ENCODE peak calls at places on chromosomes 12 and 14, in ten cellular contexts. One of them, this sample, is unnamed.

GRCh38 chr14:36505892-36506731 is 13.9 kb downstream of the NKX2-1 start:
- DNase-seq in activated naive CD4-positive, alpha-beta T cell treated with anti-CD3 and anti-CD28 coated beads, Interleukin-2, amount 50 U/mL, for 16 hours: no peak
- DNase-seq in AML-193: no peak
- DNase-seq in left ventricle myocardium inferior: no peak
- DNase-seq in upper lobe of right lung: peak; percentile 78
- DNase-seq in lower lobe of right lung: peak; percentile 69
- DNase-seq in tibial artery: no peak
- DNase-seq in AG10803: no peak
- DNase-seq in immature natural killer cell: no peak
- DNase-seq in cardiac muscle cell: peak; percentile 54
- DNase-seq in this sample: no peak

GRCh38 chr14:55976219-55976618 is 142.0 kb upstream of the PELI2 start:
- DNase-seq in activated naive CD4-positive, alpha-beta T cell treated with anti-CD3 and anti-CD28 coated beads, Interleukin-2, amount 50 U/mL, for 16 hours: no peak
- DNase-seq in AML-193: no peak
- DNase-seq in left ventricle myocardium inferior: no peak
- DNase-seq in upper lobe of right lung: no peak
- DNase-seq in lower lobe of right lung: no peak
- DNase-seq in tibial artery: no peak
- DNase-seq in AG10803: no peak
- DNase-seq in immature natural killer cell: no peak
- DNase-seq in cardiac muscle cell: no peak
- DNase-seq in this sample: no peak

GRCh38 chr12:44628180-44628579 is 247.9 kb downstream of the NELL2 start:
- DNase-seq in activated naive CD4-positive, alpha-beta T cell treated with anti-CD3 and anti-CD28 coated beads, Interleukin-2, amount 50 U/mL, for 16 hours: peak; percentile 21
- DNase-seq in AML-193: no peak
- DNase-seq in left ventricle myocardium inferior: no peak
- DNase-seq in upper lobe of right lung: no peak
- DNase-seq in lower lobe of right lung: no peak
- DNase-seq in tibial artery: no peak
- DNase-seq in AG10803: peak; percentile 0
- DNase-seq in immature natural killer cell: no peak
- DNase-seq in cardiac muscle cell: no peak
- DNase-seq in this sample: no peak

GRCh38 chr12:40618621-40619020 is 73.6 kb upstream of the CNTN1 start:
- DNase-seq in activated naive CD4-positive, alpha-beta T cell treated with anti-CD3 and anti-CD28 coated beads, Interleukin-2, amount 50 U/mL, for 16 hours: no peak
- DNase-seq in AML-193: no peak
- DNase-seq in left ventricle myocardium inferior: no peak
- DNase-seq in upper lobe of right lung: no peak
- DNase-seq in lower lobe of right lung: no peak
- DNase-seq in tibial artery: no peak
- DNase-seq in AG10803: peak; percentile 12
- DNase-seq in immature natural killer cell: no peak
- DNase-seq in cardiac muscle cell: no peak
- DNase-seq in this sample: no peak

GRCh38 chr14:75318353-75318752 is 39.7 kb downstream of the FOS start:
- DNase-seq in activated naive CD4-positive, alpha-beta T cell treated with anti-CD3 and anti-CD28 coated beads, Interleukin-2, amount 50 U/mL, for 16 hours: no peak
- DNase-seq in AML-193: no peak
- DNase-seq in left ventricle myocardium inferior: no peak
- DNase-seq in upper lobe of right lung: no peak
- DNase-seq in lower lobe of right lung: no peak
- DNase-seq in tibial artery: no peak
- DNase-seq in AG10803: no peak
- DNase-seq in immature natural killer cell: no peak
- DNase-seq in cardiac muscle cell: no peak
- DNase-seq in this sample: no peak

GRCh38 chr14:75264036-75264435 is 14.6 kb upstream of the FOS start:
- DNase-seq in activated naive CD4-positive, alpha-beta T cell treated with anti-CD3 and anti-CD28 coated beads, Interleukin-2, amount 50 U/mL, for 16 hours: no peak
- DNase-seq in AML-193: no peak
- DNase-seq in left ventricle myocardium inferior: no peak
- DNase-seq in upper lobe of right lung: peak; percentile 26
- DNase-seq in lower lobe of right lung: no peak
- DNase-seq in tibial artery: no peak
- DNase-seq in AG10803: no peak
- DNase-seq in immature natural killer cell: no peak
- DNase-seq in cardiac muscle cell: no peak
- DNase-seq in this sample: no peak

GRCh38 chr14:70791971-70792370 is 17.3 kb downstream of the MAP3K9 start:
- DNase-seq in activated naive CD4-positive, alpha-beta T cell treated with anti-CD3 and anti-CD28 coated beads, Interleukin-2, amount 50 U/mL, for 16 hours: no peak
- DNase-seq in AML-193: no peak
- DNase-seq in left ventricle myocardium inferior: no peak
- DNase-seq in upper lobe of right lung: no peak
- DNase-seq in lower lobe of right lung: no peak
- DNase-seq in tibial artery: no peak
- DNase-seq in AG10803: no peak
- DNase-seq in immature natural killer cell: no peak
- DNase-seq in cardiac muscle cell: no peak
- DNase-seq in this sample: no peak

GRCh38 chr12:109959411-109960093 is 36.6 kb downstream of the GIT2 start:
- DNase-seq in activated naive CD4-positive, alpha-beta T cell treated with anti-CD3 and anti-CD28 coated beads, Interleukin-2, amount 50 U/mL, for 16 hours: no peak
- DNase-seq in AML-193: no peak
- DNase-seq in left ventricle myocardium inferior: no peak
- DNase-seq in upper lobe of right lung: no peak
- DNase-seq in lower lobe of right lung: no peak
- DNase-seq in tibial artery: no peak
- DNase-seq in AG10803: no peak
- DNase-seq in immature natural killer cell: no peak
- DNase-seq in cardiac muscle cell: no peak
- DNase-seq in this sample: no peak

GRCh38 chr12:70255311-70255710 is 12.1 kb downstream of the CNOT2 start:
- DNase-seq in activated naive CD4-positive, alpha-beta T cell treated with anti-CD3 and anti-CD28 coated beads, Interleukin-2, amount 50 U/mL, for 16 hours: no peak
- DNase-seq in AML-193: no peak
- DNase-seq in left ventricle myocardium inferior: no peak
- DNase-seq in upper lobe of right lung: no peak
- DNase-seq in lower lobe of right lung: no peak
- DNase-seq in tibial artery: no peak
- DNase-seq in AG10803: peak; percentile 23
- DNase-seq in immature natural killer cell: no peak
- DNase-seq in cardiac muscle cell: no peak
- DNase-seq in this sample: no peak

GRCh38 chr14:76908834-76909233 is 82.6 kb downstream of the LRRC74A start:
- DNase-seq in activated naive CD4-positive, alpha-beta T cell treated with anti-CD3 and anti-CD28 coated beads, Interleukin-2, amount 50 U/mL, for 16 hours: no peak
- DNase-seq in AML-193: peak; percentile 94
- DNase-seq in left ventricle myocardium inferior: no peak
- DNase-seq in upper lobe of right lung: no peak
- DNase-seq in lower lobe of right lung: peak; percentile 62
- DNase-seq in tibial artery: no peak
- DNase-seq in AG10803: no peak
- DNase-seq in immature natural killer cell: peak; percentile 59
- DNase-seq in cardiac muscle cell: no peak
- DNase-seq in this sample: no peak

GRCh38 chr14:65356327-65356836 is 56.1 kb upstream of the FUT8 start:
- DNase-seq in activated naive CD4-positive, alpha-beta T cell treated with anti-CD3 and anti-CD28 coated beads, Interleukin-2, amount 50 U/mL, for 16 hours: no peak
- DNase-seq in AML-193: no peak
- DNase-seq in left ventricle myocardium inferior: no peak
- DNase-seq in upper lobe of right lung: no peak
- DNase-seq in lower lobe of right lung: no peak
- DNase-seq in tibial artery: no peak
- DNase-seq in AG10803: peak; percentile 74
- DNase-seq in immature natural killer cell: no peak
- DNase-seq in cardiac muscle cell: no peak
- DNase-seq in this sample: peak; percentile 96

GRCh38 chr14:49921401-49921800 is 28.5 kb downstream of the ARF6 start:
- DNase-seq in activated naive CD4-positive, alpha-beta T cell treated with anti-CD3 and anti-CD28 coated beads, Interleukin-2, amount 50 U/mL, for 16 hours: no peak
- DNase-seq in AML-193: no peak
- DNase-seq in left ventricle myocardium inferior: no peak
- DNase-seq in upper lobe of right lung: no peak
- DNase-seq in lower lobe of right lung: no peak
- DNase-seq in tibial artery: no peak
- DNase-seq in AG10803: no peak
- DNase-seq in immature natural killer cell: no peak
- DNase-seq in cardiac muscle cell: no peak
- DNase-seq in this sample: no peak

GRCh38 chr12:74539765-74540526 is 2.3 kb downstream of the ATXN7L3B start:
- DNase-seq in activated naive CD4-positive, alpha-beta T cell treated with anti-CD3 and anti-CD28 coated beads, Interleukin-2, amount 50 U/mL, for 16 hours: no peak
- DNase-seq in AML-193: peak; percentile 33
- DNase-seq in left ventricle myocardium inferior: no peak
- DNase-seq in upper lobe of right lung: no peak
- DNase-seq in lower lobe of right lung: no peak
- DNase-seq in tibial artery: no peak
- DNase-seq in AG10803: no peak
- DNase-seq in immature natural killer cell: peak; percentile 5
- DNase-seq in cardiac muscle cell: peak; percentile 2
- DNase-seq in this sample: no peak

GRCh38 chr12:118136559-118137003 is 657 bp downstream of the PEBP1 start:
- DNase-seq in activated naive CD4-positive, alpha-beta T cell treated with anti-CD3 and anti-CD28 coated beads, Interleukin-2, amount 50 U/mL, for 16 hours: peak; percentile 42
- DNase-seq in AML-193: no peak
- DNase-seq in left ventricle myocardium inferior: peak; percentile 46
- DNase-seq in upper lobe of right lung: peak; percentile 85
- DNase-seq in lower lobe of right lung: peak; percentile 84
- DNase-seq in tibial artery: peak; percentile 60
- DNase-seq in AG10803: peak; percentile 45
- DNase-seq in immature natural killer cell: peak; percentile 9
- DNase-seq in cardiac muscle cell: peak; percentile 42
- DNase-seq in this sample: no peak

GRCh38 chr14:91244501-91244901 is at the start of gene GPR68:
- DNase-seq in activated naive CD4-positive, alpha-beta T cell treated with anti-CD3 and anti-CD28 coated beads, Interleukin-2, amount 50 U/mL, for 16 hours: no peak
- DNase-seq in AML-193: no peak
- DNase-seq in left ventricle myocardium inferior: peak; percentile 58
- DNase-seq in upper lobe of right lung: no peak
- DNase-seq in lower lobe of right lung: no peak
- DNase-seq in tibial artery: peak; percentile 70
- DNase-seq in AG10803: peak; percentile 84
- DNase-seq in immature natural killer cell: no peak
- DNase-seq in cardiac muscle cell: peak; percentile 43
- DNase-seq in this sample: no peak

GRCh38 chr12:117045175-117045997 is 53.8 kb downstream of the TESC start:
- DNase-seq in activated naive CD4-positive, alpha-beta T cell treated with anti-CD3 and anti-CD28 coated beads, Interleukin-2, amount 50 U/mL, for 16 hours: no peak
- DNase-seq in AML-193: no peak
- DNase-seq in left ventricle myocardium inferior: no peak
- DNase-seq in upper lobe of right lung: no peak
- DNase-seq in lower lobe of right lung: no peak
- DNase-seq in tibial artery: no peak
- DNase-seq in AG10803: no peak
- DNase-seq in immature natural killer cell: no peak
- DNase-seq in cardiac muscle cell: no peak
- DNase-seq in this sample: no peak

GRCh38 chr12:63302269-63302940 is 151.4 kb upstream of the AVPR1A start:
- DNase-seq in activated naive CD4-positive, alpha-beta T cell treated with anti-CD3 and anti-CD28 coated beads, Interleukin-2, amount 50 U/mL, for 16 hours: no peak
- DNase-seq in AML-193: no peak
- DNase-seq in left ventricle myocardium inferior: no peak
- DNase-seq in upper lobe of right lung: no peak
- DNase-seq in lower lobe of right lung: no peak
- DNase-seq in tibial artery: no peak
- DNase-seq in AG10803: no peak
- DNase-seq in immature natural killer cell: peak; percentile 32
- DNase-seq in cardiac muscle cell: no peak
- DNase-seq in this sample: no peak

GRCh38 chr12:32252199-32253073 is 145.8 kb downstream of the BICD1 start:
- DNase-seq in activated naive CD4-positive, alpha-beta T cell treated with anti-CD3 and anti-CD28 coated beads, Interleukin-2, amount 50 U/mL, for 16 hours: no peak
- DNase-seq in AML-193: no peak
- DNase-seq in left ventricle myocardium inferior: no peak
- DNase-seq in upper lobe of right lung: no peak
- DNase-seq in lower lobe of right lung: no peak
- DNase-seq in tibial artery: no peak
- DNase-seq in AG10803: no peak
- DNase-seq in immature natural killer cell: no peak
- DNase-seq in cardiac muscle cell: no peak
- DNase-seq in this sample: no peak

GRCh38 chr14:100438678-100439592 is 115.8 kb downstream of the SLC25A47 start:
- DNase-seq in activated naive CD4-positive, alpha-beta T cell treated with anti-CD3 and anti-CD28 coated beads, Interleukin-2, amount 50 U/mL, for 16 hours: peak; percentile 58
- DNase-seq in AML-193: no peak
- DNase-seq in left ventricle myocardium inferior: no peak
- DNase-seq in upper lobe of right lung: no peak
- DNase-seq in lower lobe of right lung: peak; percentile 64
- DNase-seq in tibial artery: no peak
- DNase-seq in AG10803: peak; percentile 64
- DNase-seq in immature natural killer cell: no peak
- DNase-seq in cardiac muscle cell: no peak
- DNase-seq in this sample: peak; percentile 98

GRCh38 chr12:12327802-12328201 is 22.2 kb downstream of the MANSC1 start:
- DNase-seq in activated naive CD4-positive, alpha-beta T cell treated with anti-CD3 and anti-CD28 coated beads, Interleukin-2, amount 50 U/mL, for 16 hours: no peak
- DNase-seq in AML-193: peak; percentile 74
- DNase-seq in left ventricle myocardium inferior: no peak
- DNase-seq in upper lobe of right lung: no peak
- DNase-seq in lower lobe of right lung: no peak
- DNase-seq in tibial artery: no peak
- DNase-seq in AG10803: peak; percentile 72
- DNase-seq in immature natural killer cell: peak; percentile 25
- DNase-seq in cardiac muscle cell: peak; percentile 71
- DNase-seq in this sample: no peak

GRCh38 chr14:93712079-93712837 is 76.0 kb downstream of the PRIMA1 start:
- DNase-seq in activated naive CD4-positive, alpha-beta T cell treated with anti-CD3 and anti-CD28 coated beads, Interleukin-2, amount 50 U/mL, for 16 hours: no peak
- DNase-seq in AML-193: no peak
- DNase-seq in left ventricle myocardium inferior: no peak
- DNase-seq in upper lobe of right lung: no peak
- DNase-seq in lower lobe of right lung: no peak
- DNase-seq in tibial artery: no peak
- DNase-seq in AG10803: no peak
- DNase-seq in immature natural killer cell: no peak
- DNase-seq in cardiac muscle cell: no peak
- DNase-seq in this sample: no peak

GRCh38 chr12:113071427-113072112 is 15.0 kb downstream of the DTX1 start:
- DNase-seq in activated naive CD4-positive, alpha-beta T cell treated with anti-CD3 and anti-CD28 coated beads, Interleukin-2, amount 50 U/mL, for 16 hours: no peak
- DNase-seq in AML-193: no peak
- DNase-seq in left ventricle myocardium inferior: no peak
- DNase-seq in upper lobe of right lung: no peak
- DNase-seq in lower lobe of right lung: no peak
- DNase-seq in tibial artery: no peak
- DNase-seq in AG10803: no peak
- DNase-seq in immature natural killer cell: no peak
- DNase-seq in cardiac muscle cell: no peak
- DNase-seq in this sample: no peak

GRCh38 chr14:52117433-52117832 is 48.6 kb upstream of the NID2 start:
- DNase-seq in activated naive CD4-positive, alpha-beta T cell treated with anti-CD3 and anti-CD28 coated beads, Interleukin-2, amount 50 U/mL, for 16 hours: no peak
- DNase-seq in AML-193: no peak
- DNase-seq in left ventricle myocardium inferior: peak; percentile 21
- DNase-seq in upper lobe of right lung: no peak
- DNase-seq in lower lobe of right lung: no peak
- DNase-seq in tibial artery: no peak
- DNase-seq in AG10803: peak; percentile 86
- DNase-seq in immature natural killer cell: no peak
- DNase-seq in cardiac muscle cell: no peak
- DNase-seq in this sample: no peak

GRCh38 chr12:82627799-82628198 is 58.9 kb upstream of the TMTC2 start:
- DNase-seq in activated naive CD4-positive, alpha-beta T cell treated with anti-CD3 and anti-CD28 coated beads, Interleukin-2, amount 50 U/mL, for 16 hours: no peak
- DNase-seq in AML-193: no peak
- DNase-seq in left ventricle myocardium inferior: no peak
- DNase-seq in upper lobe of right lung: no peak
- DNase-seq in lower lobe of right lung: no peak
- DNase-seq in tibial artery: no peak
- DNase-seq in AG10803: peak; percentile 38
- DNase-seq in immature natural killer cell: no peak
- DNase-seq in cardiac muscle cell: peak; percentile 24
- DNase-seq in this sample: no peak

GRCh38 chr14:48140804-48141203 is 465.4 kb upstream of the MDGA2 start:
- DNase-seq in activated naive CD4-positive, alpha-beta T cell treated with anti-CD3 and anti-CD28 coated beads, Interleukin-2, amount 50 U/mL, for 16 hours: no peak
- DNase-seq in AML-193: no peak
- DNase-seq in left ventricle myocardium inferior: no peak
- DNase-seq in upper lobe of right lung: no peak
- DNase-seq in lower lobe of right lung: no peak
- DNase-seq in tibial artery: no peak
- DNase-seq in AG10803: no peak
- DNase-seq in immature natural killer cell: no peak
- DNase-seq in cardiac muscle cell: no peak
- DNase-seq in this sample: no peak

GRCh38 chr12:114438635-114439256 is 32.8 kb upstream of the TBX5 start:
- DNase-seq in activated naive CD4-positive, alpha-beta T cell treated with anti-CD3 and anti-CD28 coated beads, Interleukin-2, amount 50 U/mL, for 16 hours: no peak
- DNase-seq in AML-193: no peak
- DNase-seq in left ventricle myocardium inferior: no peak
- DNase-seq in upper lobe of right lung: no peak
- DNase-seq in lower lobe of right lung: no peak
- DNase-seq in tibial artery: no peak
- DNase-seq in AG10803: no peak
- DNase-seq in immature natural killer cell: no peak
- DNase-seq in cardiac muscle cell: no peak
- DNase-seq in this sample: no peak